ENCODE peak calls at places on chromosome X, in nine cellular contexts. O, S, M, A, Q, K, B, V and H are unnamed samples. For H3K36me3, the result is how much of the 10 kb centered on the place peaks cover.

GRCh38 chrX:115690554-115691216 is 129.7 kb downstream of the PLS3 start:
- DNase-seq in O (peak), S (peak), M (peak), A (peak), Q (no peak), K (no peak), B (peak), V (peak), H (peak)

GRCh38 chrX:41559662-41560061 is 112.5 kb downstream of the NYX start:
- DNase-seq in O (no peak), S (no peak), M (no peak), A (peak), Q (no peak), K (no peak), B (no peak), V (peak), H (peak)

GRCh38 chrX:148298737-148299136 is 201.7 kb upstream of the AFF2 start:
- DNase-seq in O (no peak), S (no peak), M (no peak), A (no peak), Q (no peak), K (no peak), B (no peak), V (no peak), H (no peak)

GRCh38 chrX:11190745-11191510 is 79.8 kb downstream of the HCCS start:
- DNase-seq in O (no peak), S (no peak), M (no peak), A (no peak), Q (no peak), K (no peak), B (no peak), V (no peak), H (no peak)

GRCh38 chrX:110743679-110744340 is 51.8 kb downstream of the CHRDL1 start:
- DNase-seq in O (no peak), S (no peak), M (no peak), A (no peak), Q (no peak), K (no peak), B (no peak), V (no peak), H (no peak)

GRCh38 chrX:78997870-78998558 is 52.8 kb downstream of the P2RY10 start:
- DNase-seq in O (peak), S (no peak), M (no peak), A (no peak), Q (peak), K (peak), B (no peak), V (no peak), H (no peak)

GRCh38 chrX:150465326-150465725 is 102.2 kb downstream of the MAMLD1 start:
- DNase-seq in O (no peak), S (no peak), M (no peak), A (no peak), Q (no peak), K (no peak), B (no peak), V (no peak), H (no peak)

GRCh38 chrX:8025705-8026104 is 98.5 kb upstream of the PNPLA4 start:
- DNase-seq in O (no peak), S (no peak), M (no peak), A (no peak), Q (no peak), K (no peak), B (no peak), V (no peak), H (no peak)

GRCh38 chrX:107935200-107935599 is 47.0 kb downstream of the TEX13B start:
- DNase-seq in O (no peak), S (no peak), M (no peak), A (no peak), Q (no peak), K (no peak), B (no peak), V (peak), H (peak)

GRCh38 chrX:9578083-9578779 is 113.4 kb downstream of the TBL1X start:
- DNase-seq in O (no peak), S (no peak), M (no peak), A (peak), Q (no peak), K (no peak), B (no peak), V (peak), H (no peak)

GRCh38 chrX:64571011-64571410 is 175.8 kb upstream of the MTMR8 start:
- DNase-seq in O (peak), S (no peak), M (peak), A (no peak), Q (no peak), K (no peak), B (no peak), V (no peak), H (no peak)

GRCh38 chrX:150907474-150907873 is 9.0 kb upstream of the CD99L2 start:
- DNase-seq in O (no peak), S (no peak), M (no peak), A (no peak), Q (no peak), K (peak), B (no peak), V (no peak), H (no peak)

GRCh38 chrX:134626434-134626833 is 31.8 kb downstream of the PLAC1 start:
- DNase-seq in O (no peak), S (no peak), M (no peak), A (no peak), Q (no peak), K (no peak), B (peak), V (no peak), H (no peak)

GRCh38 chrX:6574762-6575161 is 39.8 kb upstream of the VCX3A start:
- DNase-seq in O (peak), S (no peak), M (peak), A (no peak), Q (no peak), K (no peak), B (no peak), V (no peak), H (no peak)

GRCh38 chrX:118536687-118537461 is 41.3 kb downstream of the DOCK11 start:
- DNase-seq in O (peak), S (no peak), M (peak), A (no peak), Q (peak), K (no peak), B (no peak), V (peak), H (no peak)

GRCh38 chrX:47618923-47619485 is 653 bp downstream of the SYN1 start:
- DNase-seq in O (no peak), S (no peak), M (no peak), A (no peak), Q (no peak), K (no peak), B (no peak), V (no peak), H (no peak)

GRCh38 chrX:69152398-69152797 is 12.9 kb downstream of the PJA1 start:
- DNase-seq in O (peak), S (no peak), M (no peak), A (peak), Q (no peak), K (no peak), B (peak), V (no peak), H (no peak)

GRCh38 chrX:70852294-70852693 is 56.2 kb downstream of the TEX11 start:
- DNase-seq in O (no peak), S (no peak), M (no peak), A (no peak), Q (no peak), K (no peak), B (no peak), V (no peak), H (no peak)

GRCh38 chrX:134548257-134548732 is 88.3 kb downstream of the HPRT1 start:
- DNase-seq in O (no peak), S (no peak), M (no peak), A (no peak), Q (no peak), K (no peak), B (no peak), V (peak), H (no peak)

GRCh38 chrX:40176979-40177430 is 79.2 kb upstream of the BCOR start:
- DNase-seq in O (peak), S (no peak), M (no peak), A (peak), Q (no peak), K (no peak), B (no peak), V (no peak), H (no peak)

GRCh38 chrX:108186811-108187210 is 95.2 kb downstream of the ATG4A start:
- DNase-seq in O (no peak), S (no peak), M (no peak), A (no peak), Q (no peak), K (no peak), B (no peak), V (peak), H (peak)

GRCh38 chrX:57104406-57104805 is 16.9 kb downstream of the SPIN2B start:
- DNase-seq in O (no peak), S (no peak), M (no peak), A (no peak), Q (no peak), K (no peak), B (no peak), V (no peak), H (no peak)

GRCh38 chrX:39242187-39242586 is 440.9 kb downstream of the MID1IP1 start:
- DNase-seq in O (peak), S (no peak), M (peak), A (no peak), Q (no peak), K (no peak), B (no peak), V (peak), H (no peak)

GRCh38 chrX:134761788-134762187 is 103.5 kb upstream of the PLAC1 start:
- DNase-seq in O (no peak), S (no peak), M (no peak), A (no peak), Q (no peak), K (no peak), B (no peak), V (peak), H (no peak)

GRCh38 chrX:18561020-18561419 is 110.9 kb downstream of the RS1 start:
- DNase-seq in O (no peak), S (no peak), M (no peak), A (no peak), Q (no peak), K (no peak), B (no peak), V (no peak), H (no peak)

GRCh38 chrX:104189862-104190261 is 23.6 kb downstream of the FAM199X start:
- DNase-seq in O (no peak), S (no peak), M (no peak), A (no peak), Q (no peak), K (no peak), B (no peak), V (no peak), H (no peak)

GRCh38 chrX:12825801-12826200 is 34.6 kb downstream of the PRPS2 start:
- DNase-seq in O (no peak), S (no peak), M (no peak), A (no peak), Q (no peak), K (no peak), B (no peak), V (no peak), H (peak)

GRCh38 chrX:12824944-12825343 is 33.7 kb downstream of the PRPS2 start:
- DNase-seq in O (no peak), S (no peak), M (no peak), A (no peak), Q (no peak), K (no peak), B (no peak), V (no peak), H (no peak)

GRCh38 chrX:12819231-12819630 is 28.0 kb downstream of the PRPS2 start:
- DNase-seq in O (no peak), S (no peak), M (no peak), A (no peak), Q (no peak), K (no peak), B (no peak), V (no peak), H (no peak)

DNA sequence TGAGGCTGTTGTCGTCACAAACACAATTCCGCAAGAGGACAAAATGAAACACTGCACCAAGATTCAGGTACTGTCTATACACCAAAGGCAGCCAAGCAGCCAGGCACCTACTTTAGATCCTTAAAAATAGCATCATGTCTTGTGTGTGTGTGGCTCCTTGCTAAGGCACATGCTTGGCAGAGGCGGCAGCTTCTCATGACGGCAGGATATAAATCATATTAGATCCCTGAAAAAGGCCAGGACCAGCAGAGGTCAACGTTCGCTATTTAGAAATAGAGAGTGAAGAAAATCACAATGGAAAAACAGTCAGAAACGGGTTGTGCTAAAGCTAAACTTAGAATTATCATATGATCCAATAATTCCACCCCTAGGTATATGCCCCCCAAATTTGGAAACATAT is 29.5 kb downstream of the PRPS2 start:
- DNase-seq in O (no peak), S (no peak), M (no peak), A (no peak), Q (no peak), K (no peak), B (no peak), V (no peak), H (no peak)
- H3K36me3 ChIP-seq in O (under half), S (under half), M (half or more), A (under half), Q (under half), K (under half), B (under half), V (under half), H (under half)

GRCh38 chrX:72274526-72274925 is 2.5 kb downstream of the RPS4X start:
- DNase-seq in O (no peak), S (no peak), M (no peak), A (no peak), Q (no peak), K (no peak), B (no peak), V (peak), H (no peak)
- H3K36me3 ChIP-seq in O (half or more), S (under half), M (half or more), A (under half), Q (under half), K (half or more), B (under half), V (under half), H (under half)

GRCh38 chrX:13770013-13770412 is 35.5 kb downstream of the OFD1 start:
- DNase-seq in O (no peak), S (no peak), M (no peak), A (no peak), Q (no peak), K (no peak), B (no peak), V (no peak), H (no peak)
- H3K36me3 ChIP-seq in O (half or more), S (under half), M (half or more), A (under half), Q (under half), K (half or more), B (under half), V (half or more), H (under half)

GRCh38 chrX:24799565-24799964 is 105.8 kb downstream of the POLA1 start:
- DNase-seq in O (no peak), S (no peak), M (no peak), A (no peak), Q (no peak), K (no peak), B (no peak), V (no peak), H (no peak)
- H3K36me3 ChIP-seq in O (under half), S (under half), M (under half), A (under half), Q (under half), K (under half), B (under half), V (under half), H (under half)

GRCh38 chrX:74272230-74272629 is 31.8 kb upstream of the ZCCHC13 start:
- DNase-seq in O (no peak), S (no peak), M (no peak), A (no peak), Q (no peak), K (no peak), B (no peak), V (no peak), H (no peak)
- H3K36me3 ChIP-seq in O (half or more), S (under half), M (half or more), A (under half), Q (under half), K (half or more), B (under half), V (under half), H (under half)

GRCh38 chrX:153909980-153910360 is 5.5 kb downstream of the AVPR2 start:
- DNase-seq in O (no peak), S (no peak), M (no peak), A (no peak), Q (no peak), K (peak), B (no peak), V (no peak), H (no peak)

GRCh38 chrX:153913701-153914100 is 9.2 kb downstream of the AVPR2 start:
- DNase-seq in O (peak), S (no peak), M (no peak), A (no peak), Q (no peak), K (no peak), B (no peak), V (no peak), H (no peak)

GRCh38 chrX:153910446-153910845 is 6.0 kb downstream of the AVPR2 start:
- DNase-seq in O (peak), S (no peak), M (no peak), A (no peak), Q (no peak), K (no peak), B (no peak), V (no peak), H (no peak)

GRCh38 chrX:153913211-153913610 is 8.7 kb downstream of the AVPR2 start:
- DNase-seq in O (peak), S (no peak), M (no peak), A (no peak), Q (no peak), K (no peak), B (no peak), V (no peak), H (no peak)

DNA sequence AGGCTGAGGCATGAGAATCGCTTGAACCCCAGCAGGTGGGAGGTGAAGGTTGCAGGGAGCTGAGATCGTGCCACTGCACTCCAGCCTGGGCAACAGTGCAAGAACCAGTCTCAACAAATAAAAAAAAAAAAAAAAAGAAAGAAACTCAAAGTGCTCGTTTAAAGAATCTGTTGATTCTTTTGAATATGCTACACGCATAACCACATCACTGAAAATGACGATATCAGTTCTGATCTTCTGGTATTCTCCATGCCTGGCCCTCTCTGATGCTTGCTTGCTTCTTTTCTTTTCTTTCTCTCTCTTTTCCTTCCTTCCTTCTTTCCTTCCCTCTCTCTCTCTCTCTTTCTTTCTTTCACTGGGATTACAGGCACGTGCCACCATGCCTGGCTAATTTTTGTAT is 7.3 kb downstream of the AVPR2 start:
- DNase-seq in O (no peak), S (no peak), M (no peak), A (no peak), Q (no peak), K (no peak), B (no peak), V (no peak), H (no peak)
- H3K36me3 ChIP-seq in O (under half), S (under half), M (under half), A (under half), Q (under half), K (under half), B (under half), V (under half), H (under half)

GRCh38 chrX:48975041-48975440 is 3.4 kb upstream of the KCND1 start:
- DNase-seq in O (no peak), S (no peak), M (no peak), A (no peak), Q (no peak), K (no peak), B (no peak), V (no peak), H (no peak)

GRCh38 chrX:48981178-48981577 is 9.5 kb upstream of the KCND1 start:
- DNase-seq in O (no peak), S (no peak), M (no peak), A (no peak), Q (no peak), K (no peak), B (no peak), V (no peak), H (no peak)

GRCh38 chrX:48976086-48976485 is 4.4 kb upstream of the KCND1 start:
- DNase-seq in O (no peak), S (no peak), M (no peak), A (no peak), Q (no peak), K (no peak), B (no peak), V (no peak), H (no peak)

GRCh38 chrX:48975541-48975940 is 3.9 kb upstream of the KCND1 start:
- DNase-seq in O (no peak), S (no peak), M (no peak), A (no peak), Q (no peak), K (no peak), B (no peak), V (no peak), H (no peak)

DNA sequence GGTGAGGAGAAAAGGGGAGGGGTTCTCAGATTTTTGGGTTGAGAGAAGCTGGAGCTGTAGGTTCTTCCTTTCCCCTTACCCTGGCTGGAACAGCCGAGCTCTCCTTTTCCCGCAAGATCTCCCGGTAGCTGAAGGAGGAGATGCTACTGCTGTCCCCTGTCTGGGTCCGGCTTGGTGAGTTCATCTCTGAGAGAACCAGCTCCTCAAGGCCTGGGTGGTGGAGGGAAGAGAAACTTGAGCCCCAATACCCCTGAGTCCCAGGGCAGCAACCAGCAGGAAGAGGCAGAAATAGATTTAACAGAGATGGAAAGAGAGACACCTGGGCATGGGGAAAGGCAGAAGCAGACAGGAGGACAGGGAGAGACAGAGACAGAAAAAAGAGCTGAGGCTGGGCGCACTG is 6.6 kb upstream of the KCND1 start:
- DNase-seq in O (no peak), S (no peak), M (no peak), A (no peak), Q (no peak), K (no peak), B (no peak), V (no peak), H (no peak)
- H3K36me3 ChIP-seq in O (under half), S (half or more), M (half or more), A (under half), Q (under half), K (half or more), B (under half), V (under half), H (under half)

GRCh38 chrX:13763489-13763888 is 28.9 kb downstream of the OFD1 start:
- DNase-seq in O (no peak), S (peak), M (no peak), A (no peak), Q (no peak), K (peak), B (peak), V (no peak), H (no peak)
- H3K36me3 ChIP-seq in O (under half), S (under half), M (half or more), A (under half), Q (under half), K (half or more), B (under half), V (half or more), H (under half)

GRCh38 chrX:136975642-136976518 is 57.9 kb downstream of the GPR101 start:
- DNase-seq in O (no peak), S (no peak), M (no peak), A (no peak), Q (no peak), K (no peak), B (no peak), V (no peak), H (no peak)
- H3K36me3 ChIP-seq in O (under half), S (under half), M (under half), A (under half), Q (under half), K (under half), B (under half), V (under half), H (under half)